ENCODE peak calls at places on chromosomes 16 and 17, in seven cellular contexts. R, I, Z, T, X, U and S are unnamed samples.

GRCh38 chr17:16977932-16978331 is 6.0 kb upstream of the TNFRSF13B start:
- DNase-seq in R (no peak), I (no peak), T (no peak), X (no peak), U (no peak), Z (no peak), S (no peak)

GRCh38 chr16:81315271-81316175 is 761 bp downstream of the GAN start:
- DNase-seq in I (peak; percentile 46), T (peak; percentile 56), R (no peak), X (peak; percentile 3), Z (peak; percentile 78), U (peak; percentile 53), S (peak; percentile 35)

GRCh38 chr17:82868715-82869131 is 28.9 kb upstream of the ZNF750 start:
- DNase-seq in X (no peak), U (no peak), T (no peak), R (no peak), Z (no peak), I (no peak), S (no peak)

GRCh38 chr16:66703359-66704215 is 7.0 kb upstream of the CMTM4 start:
- DNase-seq in Z (peak; percentile 78), X (no peak), R (no peak), I (peak; percentile 62), U (no peak), T (no peak), S (no peak)

GRCh38 chr17:32863559-32863958 is 13.4 kb downstream of the MYO1D start:
- DNase-seq in I (no peak), U (no peak), Z (no peak), T (no peak), X (no peak), R (no peak), S (no peak)

GRCh38 chr16:81401035-81401950 is 43.3 kb upstream of the CMIP start:
- DNase-seq in Z (no peak), I (peak; percentile 84), X (no peak), U (peak; percentile 60), T (no peak), R (no peak), S (no peak)

GRCh38 chr16:1261131-1261917 is 5.5 kb downstream of the TPSD1 start:
- DNase-seq in T (no peak), Z (no peak), U (no peak), R (no peak), X (no peak), I (no peak), S (no peak)

GRCh38 chr16:89867918-89868317 is 5.5 kb upstream of the TCF25 start:
- DNase-seq in I (no peak), R (no peak), U (no peak), Z (no peak), T (no peak), X (no peak), S (no peak)

GRCh38 chr17:50585893-50586292 is 25.4 kb downstream of the CACNA1G start:
- DNase-seq in X (no peak), R (no peak), Z (peak; percentile 65), U (no peak), T (no peak), I (no peak), S (no peak)

GRCh38 chr16:79542196-79542859 is 58.2 kb downstream of the MAF start:
- DNase-seq in X (no peak), Z (no peak), T (no peak), I (no peak), R (no peak), U (peak; percentile 77), S (no peak)

GRCh38 chr16:3561626-3562025 is 15.6 kb downstream of the NLRC3 start:
- DNase-seq in I (no peak), X (no peak), R (no peak), Z (no peak), U (no peak), T (no peak), S (no peak)

GRCh38 chr17:70772761-70773160 is 603.4 kb downstream of the KCNJ2 start:
- DNase-seq in Z (no peak), R (no peak), U (no peak), X (no peak), T (no peak), I (no peak), S (no peak)

GRCh38 chr16:49890876-49891275 is 35.0 kb upstream of the ZNF423 start:
- DNase-seq in I (no peak), X (peak; percentile 4), R (no peak), Z (no peak), U (no peak), T (peak; percentile 12), S (peak; percentile 1)

GRCh38 chr17:45326566-45326965 is 9.7 kb upstream of the MAP3K14 start:
- DNase-seq in X (no peak), U (no peak), I (no peak), T (no peak), Z (no peak), R (no peak), S (no peak)

GRCh38 chr17:50891577-50891989 is 25.4 kb upstream of the TOB1 start:
- DNase-seq in I (no peak), R (no peak), T (no peak), X (no peak), Z (no peak), U (no peak), S (no peak)

GRCh38 chr16:9703731-9704130 is 478.5 kb downstream of the GRIN2A start:
- DNase-seq in Z (no peak), I (peak; percentile 13), R (no peak), T (no peak), X (no peak), U (no peak), S (no peak)